ENCODE peak calls at places on chromosomes 16 and 17, in seven cellular contexts. I is mesendoderm, P is IMR-90, F is H9, O is neuronal stem cell, R is H1, M is trophoblast cell. S is an unnamed sample. For H3K27me3, the result is how much of the 10 kb centered on the place peaks cover.

GRCh38 chr17:20008242-20009051 is 712 bp upstream of the SPECC1 start:
- DNase-seq in I (peak), P (no peak), F (peak), O (no peak), R (no peak), M (no peak), S (no peak)

GRCh38 chr17:1068356-1068755 is 71.4 kb downstream of the TIMM22 start:
- DNase-seq in I (no peak), P (no peak), F (no peak), O (no peak), R (no peak), M (no peak), S (no peak)

GRCh38 chr17:42179911-42180410 is 981 bp downstream of the KCNH4 start:
- DNase-seq in I (peak), P (peak), F (peak), O (peak), R (no peak), M (peak), S (peak)

GRCh38 chr17:78797691-78798585 is 15.9 kb upstream of the CYTH1 start:
- DNase-seq in I (no peak), P (no peak), F (no peak), O (no peak), R (no peak), M (no peak), S (no peak)

GRCh38 chr17:47286198-47286914 is 32.7 kb downstream of the ITGB3 start:
- DNase-seq in I (no peak), P (peak), F (no peak), O (no peak), R (no peak), M (no peak), S (no peak)

GRCh38 chr16:57994778-57995177 is 5.7 kb downstream of the ZNF319 start:
- DNase-seq in I (peak), P (peak), F (peak), O (no peak), R (no peak), M (peak), S (peak)

GRCh38 chr16:54210437-54211081 is 76.0 kb downstream of the IRX3 start:
- DNase-seq in I (no peak), P (no peak), F (no peak), O (no peak), R (no peak), M (no peak), S (no peak)

GRCh38 chr17:51046527-51047384 is 73.9 kb downstream of the SPAG9 start:
- DNase-seq in I (peak), P (peak), F (peak), O (peak), R (peak), M (no peak), S (peak)

GRCh38 chr17:17677299-17678040 is 3.8 kb upstream of the RAI1 start:
- DNase-seq in I (no peak), P (no peak), F (no peak), O (no peak), R (no peak), M (no peak), S (no peak)

GRCh38 chr17:67532326-67532871 is 155.3 kb downstream of the PITPNC1 start:
- DNase-seq in I (no peak), P (no peak), F (peak), O (no peak), R (no peak), M (no peak), S (no peak)

GRCh38 chr17:29145289-29146058 is 34.7 kb downstream of the MYO18A start:
- DNase-seq in I (peak), P (peak), F (peak), O (no peak), R (peak), M (peak), S (peak)

GRCh38 chr16:4117250-4117578 is 972 bp upstream of the ADCY9 start:
- DNase-seq in I (no peak), P (no peak), F (no peak), O (no peak), R (no peak), M (no peak), S (no peak)

GRCh38 chr16:11379420-11379819 is 34.2 kb downstream of the RMI2 start:
- DNase-seq in I (no peak), P (peak), F (no peak), O (no peak), R (no peak), M (peak), S (no peak)

GRCh38 chr17:29096094-29096493 is 53.2 kb downstream of the PIPOX start:
- DNase-seq in I (no peak), P (no peak), F (no peak), O (no peak), R (no peak), M (no peak), S (no peak)

GRCh38 chr16:56301391-56301850 is 110.1 kb downstream of the GNAO1 start:
- DNase-seq in I (no peak), P (peak), F (no peak), O (no peak), R (no peak), M (no peak), S (peak)

GRCh38 chr16:72961115-72961832 is 86.7 kb downstream of the ZFHX3 start:
- DNase-seq in I (no peak), P (peak), F (no peak), O (no peak), R (no peak), M (peak), S (peak)

GRCh38 chr16:80105160-80105559 is 435.6 kb upstream of the DYNLRB2 start:
- DNase-seq in I (no peak), P (no peak), F (no peak), O (no peak), R (no peak), M (peak), S (no peak)

GRCh38 chr17:39979865-39980401 is 674 bp upstream of the PSMD3 start:
- DNase-seq in I (peak), P (peak), F (peak), O (no peak), R (no peak), M (no peak), S (peak)

GRCh38 chr16:53378138-53378537 is 56.1 kb upstream of the RBL2 start:
- DNase-seq in I (peak), P (no peak), F (no peak), O (no peak), R (no peak), M (no peak), S (no peak)

GRCh38 chr16:85369741-85370528 is 243.2 kb upstream of the GSE1 start:
- DNase-seq in I (peak), P (no peak), F (peak), O (peak), R (no peak), M (peak), S (peak)

GRCh38 chr17:49195746-49196145 is 14.6 kb downstream of the GNGT2 start:
- DNase-seq in I (no peak), P (no peak), F (no peak), O (no peak), R (no peak), M (no peak), S (no peak)

GRCh38 chr17:7885357-7886226 is 3.0 kb upstream of the CHD3 start:
- DNase-seq in I (peak), P (peak), F (peak), O (peak), R (no peak), M (peak), S (peak)

GRCh38 chr17:74949455-74950115 is 13.9 kb downstream of the OTOP3 start:
- DNase-seq in I (no peak), P (no peak), F (no peak), O (no peak), R (no peak), M (no peak), S (no peak)
- H3K27me3 ChIP-seq in I (under half), P (half or more), F (under half), O (half or more), R (under half), M (under half), S (half or more)

DNA sequence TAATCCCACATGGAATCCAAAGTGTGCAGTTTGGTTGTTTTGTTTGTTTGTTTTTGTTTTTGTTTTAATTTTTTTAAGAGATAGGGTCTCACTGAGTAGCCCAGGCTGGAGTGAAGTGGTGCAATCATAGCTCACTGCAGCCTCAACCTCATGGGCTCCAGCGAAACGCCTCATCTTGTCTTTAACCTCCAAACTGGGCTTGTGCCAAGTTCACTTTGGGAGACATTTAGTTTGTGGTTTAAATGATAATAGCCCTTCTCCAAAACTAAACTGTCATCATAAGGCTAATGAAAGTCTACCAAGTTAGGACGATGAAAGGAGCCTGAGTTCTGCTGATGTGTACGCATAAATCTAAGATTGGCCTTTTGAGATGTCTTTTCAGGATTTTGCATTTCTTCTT is 6.5 kb upstream of the CARD14 start:
- DNase-seq in I (no peak), P (no peak), F (no peak), O (no peak), R (no peak), M (no peak), S (no peak)
- H3K18ac ChIP-seq in I (no peak), P (no peak), F (no peak), O (no peak), R (no peak), M (no peak), S (no peak)

DNA sequence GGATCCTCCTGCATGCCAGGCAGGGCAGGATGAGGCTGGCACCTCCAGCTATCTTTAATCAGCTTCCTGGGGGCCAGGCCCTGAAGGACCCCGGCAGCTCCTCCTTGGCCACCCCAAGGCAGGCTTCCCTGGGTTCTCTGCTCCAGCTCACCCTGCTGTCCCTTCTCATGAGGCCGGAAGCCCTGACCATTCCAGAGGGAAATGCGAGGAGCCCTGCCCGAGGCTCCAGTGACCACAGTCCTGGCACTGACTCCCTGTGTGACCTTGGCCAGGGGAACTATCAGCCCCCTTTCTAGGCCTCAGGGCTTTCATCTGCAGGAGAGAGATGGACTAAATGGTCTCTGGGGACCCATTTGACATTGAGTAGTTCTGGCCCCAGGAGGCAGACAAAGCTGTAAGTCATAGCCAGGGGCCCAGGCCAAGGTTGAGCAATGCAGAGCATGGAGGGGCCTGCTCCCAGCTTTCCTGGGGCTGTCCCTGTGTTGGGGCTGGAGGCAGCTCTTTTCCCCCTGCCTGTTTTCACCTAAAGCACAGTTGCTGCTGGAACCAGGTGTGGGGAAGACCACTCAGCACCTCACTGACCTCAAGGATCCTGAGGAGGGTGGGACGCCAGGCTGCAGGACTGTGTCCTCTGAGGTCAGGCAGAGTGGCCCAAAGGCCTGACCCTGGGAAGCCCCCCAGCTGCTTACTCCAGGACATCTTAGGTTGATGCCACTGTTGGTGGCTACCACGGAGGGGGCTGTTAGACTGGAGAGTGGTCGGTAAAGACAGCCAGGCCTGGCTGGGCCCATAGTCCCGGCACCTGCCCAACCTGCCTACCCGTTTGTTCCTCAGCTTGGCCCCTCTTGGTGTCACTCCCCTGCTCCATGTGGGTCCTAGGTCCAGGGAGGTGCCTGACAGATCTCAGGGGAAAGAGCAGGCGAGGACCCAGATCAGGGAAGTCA is 8.1 kb downstream of the KCNH6 start:
- DNase-seq in I (no peak), P (no peak), F (no peak), O (no peak), R (no peak), M (no peak), S (no peak)
- H3K4me2 ChIP-seq in I (no peak), P (no peak), F (no peak), O (no peak), R (no peak), M (no peak), S (no peak)

GRCh38 chr16:772959-773358 is 12.4 kb downstream of the MSLN start:
- DNase-seq in I (no peak), P (no peak), F (no peak), O (no peak), R (no peak), M (no peak), S (no peak)
- H3K27me3 ChIP-seq in I (under half), P (under half), F (under half), O (under half), R (under half), M (under half), S (under half)

GRCh38 chr17:5618511-5618910 is 34.2 kb upstream of the NLRP1 start:
- DNase-seq in I (no peak), P (no peak), F (no peak), O (no peak), R (no peak), M (no peak), S (peak)
- H3K18ac ChIP-seq in I (no peak), P (no peak), F (no peak), O (no peak), R (no peak), M (no peak), S (no peak)

GRCh38 chr17:80890551-80890930 is 101.1 kb upstream of the CHMP6 start:
- DNase-seq in I (no peak), P (no peak), F (no peak), O (no peak), R (no peak), M (no peak), S (no peak)
- H3K4me2 ChIP-seq in I (no peak), P (no peak), F (no peak), O (no peak), R (no peak), M (no peak), S (no peak)

DNA sequence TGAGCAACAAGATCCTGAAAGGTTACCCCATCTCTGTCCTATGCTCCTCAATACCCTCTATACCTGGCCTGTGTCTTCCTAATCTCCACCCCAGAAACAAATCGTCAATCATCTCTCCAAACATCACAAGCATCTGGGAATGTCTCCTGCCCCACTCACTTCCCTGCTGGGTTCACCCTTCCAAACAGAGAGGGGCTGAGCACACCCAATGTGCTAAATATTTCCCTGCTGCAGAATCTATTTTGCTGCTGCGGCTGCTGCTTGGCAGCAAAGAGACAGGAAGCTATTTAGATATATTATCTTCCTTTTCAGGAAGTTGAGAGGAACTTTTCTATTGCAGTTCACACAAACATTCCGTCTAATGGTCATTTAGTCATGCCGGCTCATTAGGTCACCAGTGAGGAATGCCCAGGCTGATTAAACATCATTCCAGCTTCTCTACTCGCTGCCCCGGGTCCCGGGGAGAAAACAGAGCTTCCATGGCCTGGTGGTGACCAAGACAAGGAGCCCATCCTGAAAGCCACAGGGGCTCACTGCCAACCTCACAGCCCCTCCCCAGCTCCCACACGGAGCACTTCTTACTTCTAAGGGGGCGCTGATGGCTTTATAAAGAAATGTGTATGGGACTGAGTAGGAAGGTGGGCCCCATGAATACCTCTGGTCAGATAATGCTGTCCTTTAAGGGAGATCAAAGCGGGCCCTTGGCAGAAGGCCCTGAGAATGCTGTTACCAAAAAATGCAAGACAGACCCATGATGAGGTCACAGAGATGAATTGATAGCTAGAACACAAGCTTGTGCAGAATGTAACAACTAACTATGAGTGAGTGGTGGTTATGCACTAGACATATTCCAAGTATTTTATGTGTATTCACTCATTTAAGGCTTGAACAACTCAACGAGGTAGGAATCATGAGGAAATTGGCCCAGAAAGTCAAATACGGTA is 218.3 kb downstream of the SOX9 start:
- DNase-seq in I (peak), P (peak), F (no peak), O (no peak), R (no peak), M (peak), S (peak)
- H3K27me3 ChIP-seq in I (under half), P (under half), F (under half), O (under half), R (under half), M (under half), S (under half)

GRCh38 chr17:73624496-73624988 is 19.7 kb downstream of the SDK2 start:
- DNase-seq in I (no peak), P (no peak), F (no peak), O (no peak), R (no peak), M (no peak), S (no peak)

GRCh38 chr17:73622381-73622780 is 21.9 kb downstream of the SDK2 start:
- DNase-seq in I (no peak), P (no peak), F (no peak), O (no peak), R (no peak), M (no peak), S (no peak)

GRCh38 chr17:73623247-73623646 is 21.0 kb downstream of the SDK2 start:
- DNase-seq in I (no peak), P (no peak), F (no peak), O (no peak), R (no peak), M (no peak), S (no peak)

GRCh38 chr17:73625975-73626706 is 18.1 kb downstream of the SDK2 start:
- DNase-seq in I (peak), P (no peak), F (no peak), O (no peak), R (no peak), M (no peak), S (no peak)

GRCh38 chr17:73625006-73625405 is 19.2 kb downstream of the SDK2 start:
- DNase-seq in I (peak), P (no peak), F (no peak), O (no peak), R (no peak), M (no peak), S (no peak)
- H3K18ac ChIP-seq in I (no peak), P (no peak), F (no peak), O (peak), R (no peak), M (peak), S (no peak)

DNA sequence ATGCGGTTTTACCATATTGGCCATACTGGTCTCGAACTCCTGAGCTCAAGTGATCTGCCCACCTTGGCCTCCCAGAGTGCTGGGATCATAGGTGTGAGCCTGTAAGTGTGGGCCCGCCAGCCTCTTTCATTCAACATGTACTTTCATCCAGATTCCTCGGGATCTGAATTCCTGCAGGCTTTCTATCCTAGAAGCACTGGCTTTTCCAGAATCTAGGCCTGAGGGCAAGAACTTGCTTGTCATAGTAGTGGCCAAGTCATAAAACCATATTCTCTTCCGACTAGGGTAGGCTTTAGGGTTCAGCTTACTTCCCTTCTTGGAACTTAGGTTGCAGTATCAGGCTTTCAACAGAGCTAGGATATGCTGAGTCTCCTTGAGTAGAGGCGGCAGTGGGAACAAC is 15.4 kb downstream of the SLC7A6 start:
- DNase-seq in I (no peak), P (no peak), F (no peak), O (no peak), R (no peak), M (peak), S (no peak)
- H3K4me2 ChIP-seq in I (no peak), P (no peak), F (no peak), O (no peak), R (no peak), M (no peak), S (no peak)

GRCh38 chr17:57954421-57955182 is 610 bp downstream of the CUEDC1 start:
- DNase-seq in I (peak), P (peak), F (peak), O (peak), R (no peak), M (peak), S (peak)
- H3K27me3 ChIP-seq in I (under half), P (under half), F (under half), O (under half), R (under half), M (under half), S (under half)